ENCODE peak calls at places on chromosome 19, in nine cellular contexts. C is iPS DF 6.9; M is AG04450; A is HTR-8/SVneo; S is NCI-H1436; L is fibroblast of lung; R is thoracic aorta; X is stimulated activated CD8-positive, alpha-beta memory T cell treated with anti-CD3 and anti-CD28 coated beads, Interleukin-4, amount 100 ng/mL, for 4 hours; P is activated CD4-positive, alpha-beta T cell treated with anti-CD3 and anti-CD28 coated beads for 36 hours. W is an unnamed sample.

GRCh38 chr19:34241513-34242337 is 12.6 kb upstream of the GARRE1 start:
- DNase-seq in R (no peak), C (peak), P (peak), X (no peak), L (no peak), M (no peak), A (no peak), S (peak), W (peak)

GRCh38 chr19:1690570-1691307 is 38.3 kb upstream of the TCF3 start:
- DNase-seq in P (peak), R (no peak), X (no peak), C (peak), A (peak), M (no peak), S (peak), L (no peak), W (peak)

GRCh38 chr19:28961772-28962500 is 251.0 kb downstream of the UQCRFS1 start:
- DNase-seq in R (no peak), S (no peak), P (no peak), C (no peak), A (no peak), L (peak), M (no peak), X (no peak), W (no peak)

GRCh38 chr19:47226426-47227346 is 4.3 kb downstream of the BBC3 start:
- DNase-seq in M (no peak), A (peak), C (no peak), R (peak), S (no peak), L (peak), X (no peak), P (peak), W (no peak)

GRCh38 chr19:14577264-14577663 is 5.4 kb upstream of the NDUFB7 start:
- DNase-seq in S (no peak), A (no peak), C (no peak), M (no peak), R (no peak), L (no peak), P (no peak), X (no peak), W (no peak)

GRCh38 chr19:4456566-4456842 is 1.1 kb downstream of the UBXN6 start:
- DNase-seq in S (no peak), X (no peak), L (peak), C (no peak), R (no peak), A (no peak), M (no peak), P (no peak), W (no peak)

GRCh38 chr19:7658219-7658686 is 10.6 kb upstream of the RETN start:
- DNase-seq in R (no peak), A (no peak), L (no peak), P (peak), C (no peak), X (no peak), S (peak), M (no peak), W (no peak)

GRCh38 chr19:39112338-39112890 is 13.2 kb upstream of the PAK4 start:
- DNase-seq in P (no peak), X (no peak), L (no peak), M (no peak), A (no peak), C (no peak), S (no peak), R (no peak), W (no peak)

GRCh38 chr19:49924004-49924880 is 4.8 kb upstream of the ATF5 start:
- DNase-seq in X (no peak), M (no peak), S (peak), P (no peak), R (no peak), C (no peak), L (peak), A (no peak), W (no peak)

GRCh38 chr19:46984077-46985010 is 35.3 kb upstream of the NPAS1 start:
- DNase-seq in L (peak), R (no peak), C (no peak), P (no peak), A (no peak), M (no peak), S (no peak), X (no peak), W (no peak)

GRCh38 chr19:46350758-46351159 is 3.9 kb downstream of the PPP5C start:
- DNase-seq in P (peak), L (no peak), A (no peak), X (no peak), R (no peak), C (no peak), M (no peak), S (no peak), W (no peak)

GRCh38 chr19:5585461-5586299 is 17.9 kb upstream of the TINCR start:
- DNase-seq in C (no peak), A (no peak), R (no peak), X (peak), P (peak), M (no peak), L (no peak), S (no peak), W (no peak)

GRCh38 chr19:42287017-42287825 is 14.7 kb upstream of the PRR19 start:
- DNase-seq in R (no peak), S (no peak), C (no peak), P (peak), A (no peak), M (no peak), L (no peak), X (no peak), W (no peak)

GRCh38 chr19:42850981-42851717 is 28.4 kb downstream of the PSG1 start:
- DNase-seq in P (no peak), A (peak), S (no peak), L (peak), C (no peak), M (peak), R (peak), X (no peak), W (no peak)

GRCh38 chr19:10007811-10008211 is 2.5 kb downstream of the COL5A3 start:
- DNase-seq in S (no peak), A (no peak), L (peak), P (no peak), M (no peak), X (no peak), C (no peak), R (no peak), W (no peak)

GRCh38 chr19:28873301-28873700 is 339.6 kb downstream of the UQCRFS1 start:
- DNase-seq in L (no peak), A (no peak), S (no peak), C (no peak), R (no peak), X (no peak), P (no peak), M (no peak), W (no peak)

GRCh38 chr19:46344363-46344762 is 2.5 kb upstream of the PPP5C start:
- DNase-seq in A (no peak), S (no peak), C (no peak), L (no peak), R (no peak), P (no peak), M (no peak), X (no peak), W (no peak)

GRCh38 chr19:18274776-18275356 is 614 bp upstream of the IQCN start:
- DNase-seq in X (no peak), S (no peak), P (peak), A (peak), M (no peak), L (peak), R (peak), C (no peak), W (no peak)

GRCh38 chr19:32971012-32971595 is 654 bp downstream of the CEP89 start:
- DNase-seq in C (no peak), P (no peak), A (no peak), R (no peak), M (no peak), S (no peak), X (no peak), L (no peak), W (no peak)